ENCODE peak calls at places on chromosomes 16 and 17, in seven cellular contexts. X is transverse colon, A is tibial nerve, C is stomach, T is K562, B is GM12878, D is esophagus muscularis mucosa. K is an unnamed sample.

GRCh38 chr16:15788846-15789239 is 68.0 kb downstream of the MYH11 start:
- DNase-seq in X (no peak), A (no peak), C (no peak), T (no peak), B (no peak), D (no peak), K (no peak)

GRCh38 chr16:50213939-50214519 is 52.3 kb upstream of the ADCY7 start:
- DNase-seq in X (no peak), A (no peak), C (no peak), T (peak), B (no peak), D (no peak), K (no peak)

GRCh38 chr17:76368545-76368944 is 14.8 kb upstream of the PRPSAP1 start:
- DNase-seq in X (no peak), A (no peak), C (no peak), T (no peak), B (no peak), D (no peak), K (no peak)

GRCh38 chr17:17304521-17304985 is 1.4 kb downstream of the NT5M start:
- DNase-seq in X (no peak), A (no peak), C (no peak), T (no peak), B (no peak), D (no peak), K (no peak)

GRCh38 chr17:78484300-78485159 is 92.7 kb downstream of the DNAH17 start:
- DNase-seq in X (peak), A (no peak), C (peak), T (peak), B (no peak), D (no peak), K (no peak)

GRCh38 chr17:56737741-56738161 is 96.0 kb downstream of the C17orf67 start:
- DNase-seq in X (peak), A (no peak), C (peak), T (no peak), B (no peak), D (no peak), K (peak)

GRCh38 chr17:75791251-75791650 is 6.6 kb downstream of the UNK start:
- DNase-seq in X (no peak), A (no peak), C (no peak), T (no peak), B (no peak), D (no peak), K (no peak)

GRCh38 chr17:2087597-2088211 is 32.8 kb downstream of the HIC1 start:
- DNase-seq in X (peak), A (no peak), C (no peak), T (no peak), B (peak), D (no peak), K (no peak)

DNA sequence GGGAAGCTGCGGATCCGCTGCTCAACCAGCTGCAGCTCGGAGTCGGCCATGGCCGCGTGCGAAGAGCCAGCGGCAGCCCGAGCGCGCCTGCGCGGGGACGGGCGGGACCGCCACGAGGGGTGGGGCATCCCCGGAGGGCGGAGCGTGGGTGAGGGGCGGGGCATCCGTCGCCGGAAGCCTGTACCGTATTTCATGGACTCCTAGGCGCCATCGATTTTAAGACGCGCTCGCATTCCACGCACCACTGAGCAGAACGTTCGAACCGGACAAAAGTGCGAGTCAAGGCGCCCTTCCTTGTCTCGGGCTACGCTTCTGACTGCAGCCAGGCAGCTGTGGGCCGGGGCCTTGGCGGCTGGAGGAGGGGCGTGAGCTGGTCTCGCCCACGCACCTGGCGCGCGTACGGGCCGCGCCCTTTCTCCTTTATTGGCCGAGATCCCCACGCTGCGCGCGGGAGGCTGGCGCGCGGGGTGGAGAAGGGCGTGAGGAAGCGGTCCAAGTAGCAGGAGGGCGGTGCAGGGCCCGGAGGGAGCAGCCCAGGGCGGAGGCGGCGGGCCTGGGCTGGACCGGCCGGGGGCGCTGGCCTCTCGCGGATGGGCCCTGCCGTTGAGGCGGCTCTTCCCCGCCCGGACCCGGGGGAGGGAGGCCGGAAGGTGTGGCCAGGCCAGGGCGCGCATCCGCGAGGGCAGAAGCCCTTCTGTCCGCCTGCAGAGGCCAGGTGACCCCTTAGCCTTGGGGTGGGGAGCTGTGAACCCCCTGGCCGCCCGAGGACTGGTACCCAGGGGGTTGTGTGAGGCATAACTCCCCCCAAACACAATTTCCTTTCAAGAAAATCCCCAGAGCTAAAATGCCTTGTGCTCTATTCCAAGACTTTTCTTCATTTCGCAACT is at the start of gene APRT:
- DNase-seq in X (peak), A (peak), C (peak), T (peak), B (peak), D (peak), K (peak)
- TF ChIP-seq EP300 in X (no peak), A (no peak), C (no peak), T (peak), B (no peak), D (no peak), K (no peak)

GRCh38 chr17:47649153-47649971 is at the start of gene KPNB1:
- DNase-seq in X (peak), A (peak), C (peak), T (peak), B (peak), D (peak), K (peak)
- TF ChIP-seq EP300 in X (no peak), A (peak), C (no peak), T (peak), B (peak), D (no peak), K (no peak)

DNA sequence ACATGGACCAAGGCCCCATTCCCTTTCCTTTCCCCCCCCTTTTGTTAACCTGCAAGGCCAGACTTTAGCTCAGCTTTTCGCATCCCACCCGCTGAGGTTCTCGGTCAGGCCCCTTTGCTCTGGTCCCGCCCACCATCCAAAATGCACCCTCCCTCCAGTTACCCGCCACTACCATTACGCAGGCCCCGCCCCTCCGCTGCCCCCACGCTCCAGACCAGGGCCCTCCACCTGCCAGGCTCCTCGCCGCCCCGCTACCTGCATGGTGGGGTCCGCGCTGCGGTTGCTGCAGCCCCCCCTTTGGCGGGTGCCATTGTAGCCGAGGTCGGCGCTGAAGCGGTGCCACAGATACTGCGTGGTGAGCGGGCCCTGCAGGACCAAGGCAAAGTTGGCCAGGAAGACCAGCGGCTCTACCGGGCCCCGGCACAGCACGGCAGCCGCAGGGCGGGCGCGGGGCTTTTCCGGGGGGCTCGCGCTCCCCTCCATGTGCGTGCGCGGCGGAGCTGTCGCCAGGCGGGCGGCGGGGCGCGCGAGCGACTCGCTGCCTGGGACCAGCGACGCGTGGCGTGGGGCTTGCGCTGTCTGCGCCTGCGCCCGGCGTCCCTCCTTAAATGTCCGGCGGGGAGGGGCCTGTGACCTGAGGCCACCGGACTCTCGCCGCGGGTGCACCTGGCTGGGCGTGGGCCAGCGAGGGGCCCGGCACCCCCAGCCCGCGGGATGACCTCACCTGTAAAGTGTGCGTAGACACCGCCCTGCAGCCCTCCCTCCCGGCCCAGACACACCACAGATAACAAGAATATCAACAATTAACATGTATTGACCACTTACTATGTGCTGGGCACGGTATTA is at the start of gene SLC46A1:
- DNase-seq in X (peak), A (no peak), C (peak), T (peak), B (no peak), D (no peak), K (peak)
- TF ChIP-seq EP300 in X (no peak), A (no peak), C (no peak), T (no peak), B (no peak), D (no peak), K (no peak)

GRCh38 chr17:11999715-12000114 is 2.4 kb upstream of the ZNF18 start:
- DNase-seq in X (no peak), A (no peak), C (no peak), T (no peak), B (no peak), D (no peak), K (no peak)

GRCh38 chr17:11997972-11998233 is 628 bp upstream of the ZNF18 start:
- DNase-seq in X (no peak), A (no peak), C (no peak), T (no peak), B (no peak), D (no peak), K (no peak)

GRCh38 chr17:11991461-11991860 is 5.8 kb downstream of the ZNF18 start:
- DNase-seq in X (no peak), A (no peak), C (no peak), T (no peak), B (no peak), D (no peak), K (no peak)

GRCh38 chr17:11996722-11997146 is 541 bp downstream of the ZNF18 start:
- DNase-seq in X (peak), A (no peak), C (peak), T (peak), B (peak), D (peak), K (no peak)

GRCh38 chr17:11997147-11997971 is at the start of gene ZNF18:
- DNase-seq in X (peak), A (peak), C (peak), T (peak), B (peak), D (peak), K (peak)
- TF ChIP-seq EP300 in X (no peak), A (peak), C (no peak), T (no peak), B (no peak), D (peak), K (no peak)

DNA sequence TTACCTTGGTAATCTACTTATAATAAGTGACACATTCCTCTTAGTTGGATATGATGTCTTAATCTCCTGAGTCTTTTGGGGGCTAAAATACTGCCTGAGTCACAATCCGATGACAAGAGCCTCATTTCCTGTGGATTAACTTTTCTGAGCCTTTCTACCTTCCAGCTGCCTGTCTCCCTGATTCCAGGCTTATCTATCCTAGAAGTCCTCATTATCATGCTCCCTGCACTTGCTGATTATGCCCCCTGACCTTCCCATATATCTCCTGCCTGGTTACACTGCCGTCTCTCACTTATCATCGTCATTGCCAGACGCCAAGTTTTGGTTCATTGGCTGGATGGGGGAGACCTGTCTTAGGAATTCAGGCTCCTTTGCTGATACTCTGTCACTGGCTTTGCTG is 727.4 kb upstream of the CA10 start:
- DNase-seq in X (no peak), A (no peak), C (no peak), T (no peak), B (no peak), D (no peak), K (no peak)
- TF ChIP-seq EP300 in X (no peak), A (no peak), C (no peak), T (no peak), B (no peak), D (no peak), K (no peak)

GRCh38 chr16:70717065-70717464 is 31.2 kb upstream of the MTSS2 start:
- DNase-seq in X (no peak), A (no peak), C (no peak), T (no peak), B (no peak), D (no peak), K (no peak)

GRCh38 chr16:70715860-70716357 is 30.1 kb upstream of the MTSS2 start:
- DNase-seq in X (no peak), A (no peak), C (no peak), T (no peak), B (no peak), D (no peak), K (peak)

GRCh38 chr16:70714526-70715112 is 28.8 kb upstream of the MTSS2 start:
- DNase-seq in X (no peak), A (no peak), C (no peak), T (no peak), B (no peak), D (no peak), K (no peak)

GRCh38 chr16:70713781-70714180 is 27.9 kb upstream of the MTSS2 start:
- DNase-seq in X (no peak), A (no peak), C (no peak), T (no peak), B (no peak), D (no peak), K (no peak)

DNA sequence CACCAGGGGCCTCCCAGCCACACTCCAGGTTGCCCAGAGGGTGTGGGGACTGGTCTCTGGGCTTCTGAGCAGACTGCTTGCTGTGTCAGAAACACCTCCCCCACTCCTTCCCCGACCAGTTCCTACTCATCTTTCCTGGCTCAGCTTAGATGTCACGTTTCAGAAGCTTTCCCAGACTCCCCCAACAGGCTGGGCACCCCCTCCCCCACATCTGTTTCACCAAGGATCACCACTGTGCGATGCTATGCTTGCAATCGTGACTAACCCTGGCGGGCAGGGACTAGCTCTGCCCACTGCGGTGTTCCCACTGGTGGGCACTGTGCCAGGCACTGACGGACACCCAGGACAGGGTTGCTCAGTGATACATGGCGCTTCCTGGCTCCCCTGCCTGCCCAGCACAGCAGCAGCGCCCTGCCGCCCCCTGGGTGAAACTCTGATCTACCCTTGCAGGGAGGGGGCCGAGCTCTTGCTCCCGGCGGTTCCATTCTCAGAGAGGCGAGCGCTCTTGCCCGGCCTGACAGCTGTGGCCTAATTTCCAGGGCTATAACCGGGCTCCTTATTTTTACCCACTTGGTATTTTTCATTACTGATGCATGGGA is 29.4 kb upstream of the MTSS2 start:
- DNase-seq in X (peak), A (peak), C (peak), T (peak), B (no peak), D (no peak), K (peak)
- TF ChIP-seq EP300 in X (no peak), A (no peak), C (no peak), T (no peak), B (no peak), D (no peak), K (no peak)

GRCh38 chr16:10352262-10352661 is 33.6 kb upstream of the ATF7IP2 start:
- DNase-seq in X (no peak), A (no peak), C (no peak), T (no peak), B (no peak), D (no peak), K (no peak)

GRCh38 chr16:10362077-10362863 is 23.6 kb upstream of the ATF7IP2 start:
- DNase-seq in X (no peak), A (no peak), C (no peak), T (peak), B (peak), D (no peak), K (no peak)

GRCh38 chr16:10355589-10355988 is 30.3 kb upstream of the ATF7IP2 start:
- DNase-seq in X (no peak), A (no peak), C (no peak), T (no peak), B (no peak), D (no peak), K (no peak)

GRCh38 chr16:10356870-10357842 is 28.7 kb upstream of the ATF7IP2 start:
- DNase-seq in X (no peak), A (no peak), C (no peak), T (no peak), B (no peak), D (no peak), K (no peak)
- TF ChIP-seq EP300 in X (no peak), A (no peak), C (no peak), T (peak), B (no peak), D (no peak), K (no peak)

GRCh38 chr17:59840908-59841666 is 51.7 kb downstream of the TUBD1 start:
- DNase-seq in X (no peak), A (no peak), C (no peak), T (no peak), B (no peak), D (no peak), K (no peak)

GRCh38 chr17:59838196-59838911 is 54.4 kb downstream of the TUBD1 start:
- DNase-seq in X (no peak), A (no peak), C (no peak), T (no peak), B (no peak), D (no peak), K (no peak)

GRCh38 chr17:59840329-59840907 is 52.3 kb downstream of the TUBD1 start:
- DNase-seq in X (no peak), A (no peak), C (no peak), T (no peak), B (no peak), D (no peak), K (no peak)

GRCh38 chr17:59839646-59840328 is 53.0 kb downstream of the TUBD1 start:
- DNase-seq in X (no peak), A (no peak), C (no peak), T (no peak), B (no peak), D (no peak), K (no peak)

DNA sequence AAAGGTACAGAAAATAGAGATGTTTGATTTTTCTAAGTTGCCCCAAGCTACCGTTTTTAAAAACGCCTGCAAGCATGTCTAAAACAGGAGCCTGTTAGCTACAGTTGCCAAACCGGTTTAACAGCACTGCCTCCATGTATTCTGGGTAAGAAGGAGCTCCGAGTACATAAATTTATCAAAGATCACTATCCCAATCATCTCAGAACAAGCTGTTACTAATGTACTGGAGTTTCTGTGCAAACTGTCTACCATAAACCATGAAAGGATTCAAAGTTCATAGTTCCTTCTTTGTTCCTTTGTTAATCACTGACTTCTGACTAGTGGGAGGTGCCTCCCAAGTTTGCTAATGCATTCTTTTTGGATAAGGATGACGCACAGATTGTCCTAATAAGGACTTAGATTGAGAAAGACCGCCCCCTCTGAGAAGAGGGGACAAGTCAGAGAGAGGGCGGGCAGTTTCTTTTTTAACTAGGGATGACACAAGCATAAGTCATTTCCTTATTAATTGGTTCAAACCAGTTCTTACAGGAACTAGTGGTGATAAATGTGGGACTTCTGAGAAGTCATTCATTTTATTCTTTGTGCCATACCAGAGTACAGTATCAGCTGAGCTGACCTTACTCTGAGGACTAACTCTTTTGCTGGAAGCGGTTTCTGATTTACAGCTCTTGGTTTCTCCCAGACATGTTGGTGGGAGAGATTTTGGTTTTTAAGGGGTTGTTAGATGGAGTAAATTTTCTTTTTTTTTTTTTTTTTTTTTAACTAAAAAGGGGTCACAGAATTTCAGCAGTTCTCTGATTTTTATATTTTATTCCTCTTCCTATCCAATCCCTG is 55.2 kb downstream of the TUBD1 start:
- DNase-seq in X (peak), A (no peak), C (peak), T (peak), B (peak), D (no peak), K (peak)
- TF ChIP-seq EP300 in X (peak), A (peak), C (peak), T (peak), B (peak), D (peak), K (peak)

GRCh38 chr16:85352221-85352620 is 239.9 kb upstream of the CIBAR2 start:
- DNase-seq in X (no peak), A (no peak), C (no peak), T (no peak), B (no peak), D (no peak), K (no peak)

GRCh38 chr16:85350146-85350728 is 238.0 kb upstream of the CIBAR2 start:
- DNase-seq in X (no peak), A (no peak), C (peak), T (no peak), B (no peak), D (no peak), K (no peak)

GRCh38 chr16:85349413-85350145 is 237.3 kb upstream of the CIBAR2 start:
- DNase-seq in X (no peak), A (no peak), C (no peak), T (no peak), B (no peak), D (no peak), K (no peak)

GRCh38 chr16:85353013-85353412 is 240.7 kb upstream of the CIBAR2 start:
- DNase-seq in X (no peak), A (no peak), C (no peak), T (no peak), B (no peak), D (no peak), K (no peak)

GRCh38 chr16:85350973-85351372 is 238.7 kb upstream of the CIBAR2 start:
- DNase-seq in X (peak), A (peak), C (peak), T (no peak), B (no peak), D (no peak), K (peak)
- TF ChIP-seq EP300 in X (no peak), A (peak), C (no peak), T (no peak), B (no peak), D (no peak), K (no peak)

K was measured in ovary.